ENCODE peak calls at places on chromosomes 4 and X, in seven cellular contexts. One of them, this sample, is unnamed.

GRCh38 chrX:72005046-72005445 is 94.4 kb downstream of the NHSL2 start:
- DNase-seq in PC-9: no peak
- DNase-seq in choroid plexus epithelial cell: no peak
- DNase-seq in right atrium auricular region: no peak
- DNase-seq in kidney: no peak
- DNase-seq in neural progenitor cell: no peak
- DNase-seq in CD8-positive, alpha-beta T cell: no peak
- DNase-seq in this sample: no peak

GRCh38 chr4:27474691-27475090 is 614.0 kb downstream of the STIM2 start:
- DNase-seq in PC-9: peak
- DNase-seq in choroid plexus epithelial cell: no peak
- DNase-seq in kidney: no peak
- DNase-seq in CD8-positive, alpha-beta T cell: no peak
- DNase-seq in neural progenitor cell: no peak
- DNase-seq in right atrium auricular region: no peak
- DNase-seq in this sample: no peak

GRCh38 chrX:154444001-154444754 is at the start of gene FAM50A:
- DNase-seq in neural progenitor cell: peak
- DNase-seq in right atrium auricular region: peak
- DNase-seq in choroid plexus epithelial cell: peak
- DNase-seq in PC-9: peak
- DNase-seq in CD8-positive, alpha-beta T cell: peak
- DNase-seq in kidney: peak
- DNase-seq in this sample: no peak

GRCh38 chrX:143476751-143477150 is 40.5 kb downstream of the SPANXN3 start:
- DNase-seq in CD8-positive, alpha-beta T cell: no peak
- DNase-seq in choroid plexus epithelial cell: no peak
- DNase-seq in PC-9: no peak
- DNase-seq in kidney: no peak
- DNase-seq in right atrium auricular region: no peak
- DNase-seq in neural progenitor cell: no peak
- DNase-seq in this sample: no peak

GRCh38 chr4:188154668-188155423 is 15.6 kb downstream of the TRIML1 start:
- DNase-seq in choroid plexus epithelial cell: no peak
- DNase-seq in CD8-positive, alpha-beta T cell: no peak
- DNase-seq in right atrium auricular region: no peak
- DNase-seq in kidney: no peak
- DNase-seq in neural progenitor cell: no peak
- DNase-seq in PC-9: no peak
- DNase-seq in this sample: peak

GRCh38 chr4:58871509-58871908 is 1761.3 kb upstream of the IGFBP7 start:
- DNase-seq in choroid plexus epithelial cell: no peak
- DNase-seq in right atrium auricular region: no peak
- DNase-seq in PC-9: no peak
- DNase-seq in kidney: no peak
- DNase-seq in neural progenitor cell: no peak
- DNase-seq in CD8-positive, alpha-beta T cell: no peak
- DNase-seq in this sample: no peak

GRCh38 chr4:14151099-14151498 is 523.6 kb upstream of the BOD1L1 start:
- DNase-seq in CD8-positive, alpha-beta T cell: no peak
- DNase-seq in right atrium auricular region: no peak
- DNase-seq in choroid plexus epithelial cell: no peak
- DNase-seq in PC-9: no peak
- DNase-seq in kidney: no peak
- DNase-seq in neural progenitor cell: no peak
- DNase-seq in this sample: no peak

GRCh38 chrX:88735835-88736234 is 11.2 kb upstream of the CPXCR1 start:
- DNase-seq in choroid plexus epithelial cell: no peak
- DNase-seq in PC-9: no peak
- DNase-seq in right atrium auricular region: no peak
- DNase-seq in CD8-positive, alpha-beta T cell: no peak
- DNase-seq in kidney: no peak
- DNase-seq in neural progenitor cell: no peak
- DNase-seq in this sample: no peak

GRCh38 chr4:53183754-53184153 is 182.1 kb downstream of the SCFD2 start:
- DNase-seq in kidney: no peak
- DNase-seq in neural progenitor cell: no peak
- DNase-seq in CD8-positive, alpha-beta T cell: no peak
- DNase-seq in right atrium auricular region: no peak
- DNase-seq in PC-9: no peak
- DNase-seq in choroid plexus epithelial cell: no peak
- DNase-seq in this sample: no peak

GRCh38 chrX:108516184-108516583 is 76.5 kb downstream of the COL4A5 start:
- DNase-seq in PC-9: no peak
- DNase-seq in right atrium auricular region: no peak
- DNase-seq in CD8-positive, alpha-beta T cell: no peak
- DNase-seq in choroid plexus epithelial cell: peak
- DNase-seq in neural progenitor cell: no peak
- DNase-seq in kidney: no peak
- DNase-seq in this sample: peak

GRCh38 chrX:56763556-56764152 is 34.6 kb downstream of the NBDY start:
- DNase-seq in choroid plexus epithelial cell: no peak
- DNase-seq in CD8-positive, alpha-beta T cell: no peak
- DNase-seq in right atrium auricular region: peak
- DNase-seq in PC-9: no peak
- DNase-seq in kidney: peak
- DNase-seq in neural progenitor cell: peak
- DNase-seq in this sample: peak

GRCh38 chr4:24794111-24794860 is 1.1 kb upstream of the SOD3 start:
- DNase-seq in PC-9: no peak
- DNase-seq in neural progenitor cell: no peak
- DNase-seq in right atrium auricular region: peak
- DNase-seq in choroid plexus epithelial cell: peak
- DNase-seq in CD8-positive, alpha-beta T cell: no peak
- DNase-seq in kidney: peak
- DNase-seq in this sample: no peak

GRCh38 chr4:53584658-53585057 is 6.6 kb downstream of the LNX1 start:
- DNase-seq in right atrium auricular region: no peak
- DNase-seq in CD8-positive, alpha-beta T cell: no peak
- DNase-seq in neural progenitor cell: no peak
- DNase-seq in PC-9: no peak
- DNase-seq in choroid plexus epithelial cell: no peak
- DNase-seq in kidney: no peak
- DNase-seq in this sample: no peak

GRCh38 chr4:52861879-52862604 is at the start of gene RASL11B:
- DNase-seq in neural progenitor cell: peak
- DNase-seq in choroid plexus epithelial cell: peak
- DNase-seq in kidney: peak
- DNase-seq in PC-9: peak
- DNase-seq in right atrium auricular region: peak
- DNase-seq in CD8-positive, alpha-beta T cell: peak
- DNase-seq in this sample: no peak

GRCh38 chrX:93422693-93423092 is 250.7 kb downstream of the NAP1L3 start:
- DNase-seq in CD8-positive, alpha-beta T cell: no peak
- DNase-seq in kidney: no peak
- DNase-seq in right atrium auricular region: no peak
- DNase-seq in PC-9: no peak
- DNase-seq in choroid plexus epithelial cell: no peak
- DNase-seq in neural progenitor cell: peak
- DNase-seq in this sample: no peak

GRCh38 chrX:39840141-39841126 is 257.3 kb downstream of the BCOR start:
- DNase-seq in CD8-positive, alpha-beta T cell: no peak
- DNase-seq in kidney: no peak
- DNase-seq in choroid plexus epithelial cell: no peak
- DNase-seq in PC-9: no peak
- DNase-seq in right atrium auricular region: no peak
- DNase-seq in neural progenitor cell: no peak
- DNase-seq in this sample: no peak

GRCh38 chr4:8306511-8307021 is 37.0 kb downstream of the HTRA3 start:
- DNase-seq in kidney: peak
- DNase-seq in PC-9: no peak
- DNase-seq in choroid plexus epithelial cell: no peak
- DNase-seq in right atrium auricular region: no peak
- DNase-seq in CD8-positive, alpha-beta T cell: no peak
- DNase-seq in neural progenitor cell: no peak
- DNase-seq in this sample: no peak

GRCh38 chr4:73662709-73663546 is 42.7 kb upstream of the RASSF6 start:
- DNase-seq in PC-9: no peak
- DNase-seq in right atrium auricular region: no peak
- DNase-seq in choroid plexus epithelial cell: peak
- DNase-seq in kidney: no peak
- DNase-seq in CD8-positive, alpha-beta T cell: no peak
- DNase-seq in neural progenitor cell: no peak
- DNase-seq in this sample: no peak

GRCh38 chr4:112167790-112168189 is 22.5 kb downstream of the FAM241A start:
- DNase-seq in neural progenitor cell: no peak
- DNase-seq in kidney: no peak
- DNase-seq in CD8-positive, alpha-beta T cell: peak
- DNase-seq in right atrium auricular region: no peak
- DNase-seq in PC-9: no peak
- DNase-seq in choroid plexus epithelial cell: peak
- DNase-seq in this sample: no peak

GRCh38 chrX:130165181-130165702 is 399 bp downstream of the AIFM1 start:
- DNase-seq in neural progenitor cell: no peak
- DNase-seq in kidney: no peak
- DNase-seq in choroid plexus epithelial cell: peak
- DNase-seq in right atrium auricular region: peak
- DNase-seq in CD8-positive, alpha-beta T cell: no peak
- DNase-seq in PC-9: no peak
- DNase-seq in this sample: no peak

GRCh38 chr4:83124079-83124780 is 9.7 kb upstream of the PLAC8 start:
- DNase-seq in PC-9: no peak
- DNase-seq in neural progenitor cell: no peak
- DNase-seq in right atrium auricular region: no peak
- DNase-seq in CD8-positive, alpha-beta T cell: no peak
- DNase-seq in kidney: no peak
- DNase-seq in choroid plexus epithelial cell: no peak
- DNase-seq in this sample: no peak

GRCh38 chr4:142265946-142266345 is 580.2 kb downstream of the INPP4B start:
- DNase-seq in PC-9: no peak
- DNase-seq in kidney: no peak
- DNase-seq in right atrium auricular region: no peak
- DNase-seq in neural progenitor cell: no peak
- DNase-seq in choroid plexus epithelial cell: no peak
- DNase-seq in CD8-positive, alpha-beta T cell: no peak
- DNase-seq in this sample: no peak

GRCh38 chrX:133610056-133610455 is 194.8 kb upstream of the GPC4 start:
- DNase-seq in kidney: no peak
- DNase-seq in PC-9: no peak
- DNase-seq in neural progenitor cell: no peak
- DNase-seq in CD8-positive, alpha-beta T cell: no peak
- DNase-seq in choroid plexus epithelial cell: no peak
- DNase-seq in right atrium auricular region: no peak
- DNase-seq in this sample: no peak

GRCh38 chr4:114208747-114209146 is 229.3 kb upstream of the ARSJ start:
- DNase-seq in CD8-positive, alpha-beta T cell: no peak
- DNase-seq in kidney: no peak
- DNase-seq in right atrium auricular region: no peak
- DNase-seq in choroid plexus epithelial cell: peak
- DNase-seq in PC-9: no peak
- DNase-seq in neural progenitor cell: no peak
- DNase-seq in this sample: no peak

GRCh38 chr4:182555997-182556418 is 312.8 kb downstream of the TENM3 start:
- DNase-seq in right atrium auricular region: no peak
- DNase-seq in choroid plexus epithelial cell: peak
- DNase-seq in PC-9: no peak
- DNase-seq in kidney: no peak
- DNase-seq in neural progenitor cell: peak
- DNase-seq in CD8-positive, alpha-beta T cell: no peak
- DNase-seq in this sample: peak

GRCh38 chrX:2595258-2595657 is 94.5 kb upstream of the DHRSX start:
- DNase-seq in choroid plexus epithelial cell: no peak
- DNase-seq in CD8-positive, alpha-beta T cell: no peak
- DNase-seq in right atrium auricular region: no peak
- DNase-seq in neural progenitor cell: no peak
- DNase-seq in kidney: no peak
- DNase-seq in PC-9: no peak
- DNase-seq in this sample: no peak

GRCh38 chr4:3612275-3612674 is 80.1 kb upstream of the LRPAP1 start:
- DNase-seq in choroid plexus epithelial cell: no peak
- DNase-seq in right atrium auricular region: no peak
- DNase-seq in PC-9: no peak
- DNase-seq in CD8-positive, alpha-beta T cell: no peak
- DNase-seq in kidney: peak
- DNase-seq in neural progenitor cell: no peak
- DNase-seq in this sample: no peak

DNA sequence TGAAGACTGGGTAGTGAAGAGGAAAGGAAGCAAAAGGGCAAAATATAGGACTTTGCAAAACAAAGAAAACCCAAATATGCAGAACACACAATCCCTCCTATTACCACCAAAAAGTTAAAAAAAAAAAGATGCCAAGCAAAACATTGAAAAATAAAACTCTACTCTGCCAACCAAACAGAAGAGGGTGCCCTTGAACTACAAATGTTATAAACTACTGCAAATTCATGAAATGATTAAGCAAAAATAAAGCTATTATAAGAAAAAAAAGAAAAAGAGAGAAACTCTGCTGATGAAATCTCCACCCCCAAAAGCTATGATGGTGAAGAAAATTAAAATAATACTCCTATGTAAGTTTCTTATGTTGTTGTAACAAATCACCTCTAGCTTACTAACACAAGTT is 168.5 kb upstream of the STK26 start:
- DNase-seq in neural progenitor cell: no peak
- DNase-seq in CD8-positive, alpha-beta T cell: no peak
- DNase-seq in PC-9: no peak
- DNase-seq in kidney: no peak
- DNase-seq in choroid plexus epithelial cell: peak
- DNase-seq in right atrium auricular region: no peak
- DNase-seq in this sample: no peak
- TF ChIP-seq CTCF in neural progenitor cell: peak
- TF ChIP-seq CTCF in CD8-positive, alpha-beta T cell: no peak
- TF ChIP-seq CTCF in PC-9: peak
- TF ChIP-seq CTCF in kidney: no peak
- TF ChIP-seq CTCF in choroid plexus epithelial cell: no peak
- TF ChIP-seq CTCF in right atrium auricular region: no peak
- TF ChIP-seq CTCF in this sample: peak

GRCh38 chr4:154744341-154744948 is 645 bp downstream of the LRAT start:
- DNase-seq in neural progenitor cell: peak
- DNase-seq in choroid plexus epithelial cell: no peak
- DNase-seq in PC-9: peak
- DNase-seq in right atrium auricular region: no peak
- DNase-seq in CD8-positive, alpha-beta T cell: no peak
- DNase-seq in kidney: no peak
- DNase-seq in this sample: no peak
- H3K4me3 ChIP-seq in neural progenitor cell: peak
- H3K4me3 ChIP-seq in choroid plexus epithelial cell: no peak
- H3K4me3 ChIP-seq in PC-9: peak
- H3K4me3 ChIP-seq in right atrium auricular region: peak
- H3K4me3 ChIP-seq in CD8-positive, alpha-beta T cell: peak
- H3K4me3 ChIP-seq in kidney: peak
- H3K4me3 ChIP-seq in this sample: peak

GRCh38 chr4:184287697-184288255 is 70.1 kb upstream of the ENPP6 start:
- DNase-seq in choroid plexus epithelial cell: peak
- DNase-seq in right atrium auricular region: peak
- DNase-seq in kidney: no peak
- DNase-seq in neural progenitor cell: peak
- DNase-seq in PC-9: peak
- DNase-seq in CD8-positive, alpha-beta T cell: no peak
- DNase-seq in this sample: peak
- TF ChIP-seq CTCF in choroid plexus epithelial cell: peak
- TF ChIP-seq CTCF in right atrium auricular region: peak
- TF ChIP-seq CTCF in kidney: peak
- TF ChIP-seq CTCF in neural progenitor cell: peak
- TF ChIP-seq CTCF in PC-9: peak
- TF ChIP-seq CTCF in CD8-positive, alpha-beta T cell: no peak
- TF ChIP-seq CTCF in this sample: peak

GRCh38 chr4:105196523-105197145 is 50.0 kb downstream of the TET2 start:
- DNase-seq in choroid plexus epithelial cell: peak
- DNase-seq in CD8-positive, alpha-beta T cell: no peak
- DNase-seq in kidney: no peak
- DNase-seq in right atrium auricular region: no peak
- DNase-seq in neural progenitor cell: no peak
- DNase-seq in PC-9: no peak
- DNase-seq in this sample: no peak
- H3K4me3 ChIP-seq in choroid plexus epithelial cell: no peak
- H3K4me3 ChIP-seq in CD8-positive, alpha-beta T cell: no peak
- H3K4me3 ChIP-seq in kidney: no peak
- H3K4me3 ChIP-seq in right atrium auricular region: no peak
- H3K4me3 ChIP-seq in neural progenitor cell: no peak
- H3K4me3 ChIP-seq in PC-9: no peak
- H3K4me3 ChIP-seq in this sample: no peak

This sample was measured in retinal pigment epithelial cell.